ENCODE peak calls at places on chromosomes 6 and 20, in six cellular contexts. B is GM13977, K is B cell, F is NCI-H774, I is AG08396, S is GM20000. X is an unnamed sample.
A peak's percentile ranks its signal among the peaks of the same experiment; 100 is the strongest.

GRCh38 chr20:8940311-8940710 is 128.6 kb upstream of the PLCB4 start:
- DNase-seq in K (no peak), S (no peak), F (no peak), I (peak; percentile 45), B (no peak), X (no peak)

GRCh38 chr6:38113810-38114577 is 294.5 kb downstream of the ZFAND3 start:
- DNase-seq in F (no peak), I (no peak), B (no peak), S (no peak), K (no peak), X (peak; percentile 74)

GRCh38 chr6:33895296-33895695 is 91.5 kb upstream of the MLN start:
- DNase-seq in S (no peak), K (no peak), I (no peak), B (no peak), F (no peak), X (no peak)

GRCh38 chr6:35507221-35507620 is 5.5 kb downstream of the TULP1 start:
- DNase-seq in K (no peak), F (no peak), I (no peak), B (no peak), S (no peak), X (no peak)

GRCh38 chr6:134240664-134241431 is 77.1 kb downstream of the SGK1 start:
- DNase-seq in B (no peak), I (no peak), K (peak; percentile 91), S (no peak), F (no peak), X (no peak)

GRCh38 chr6:52098649-52099184 is 11.3 kb upstream of the PKHD1 start:
- DNase-seq in K (no peak), F (no peak), S (no peak), I (no peak), B (no peak), X (no peak)

GRCh38 chr6:53412751-53413150 is 64.0 kb upstream of the ELOVL5 start:
- DNase-seq in K (no peak), S (no peak), B (no peak), F (no peak), I (no peak), X (no peak)

GRCh38 chr6:17281497-17282481 is 628 bp downstream of the RBM24 start:
- DNase-seq in S (no peak), I (no peak), B (peak; percentile 13), F (no peak), K (no peak), X (peak; percentile 34)

GRCh38 chr20:8043687-8044278 is 24.2 kb upstream of the TMX4 start:
- DNase-seq in K (no peak), I (peak; percentile 35), B (peak; percentile 56), S (peak; percentile 52), F (peak; percentile 64), X (peak; percentile 86)

GRCh38 chr20:61935926-61936700 is 129.6 kb downstream of the TAF4 start:
- DNase-seq in I (no peak), S (no peak), K (no peak), F (no peak), B (no peak), X (no peak)

GRCh38 chr6:147782302-147782701 is 273.8 kb downstream of the SAMD5 start:
- DNase-seq in I (no peak), F (peak; percentile 66), K (no peak), S (no peak), B (no peak), X (no peak)

GRCh38 chr6:149334201-149334600 is 16.7 kb downstream of the TAB2 start:
- DNase-seq in K (no peak), I (no peak), B (no peak), F (no peak), S (no peak), X (no peak)

GRCh38 chr6:31691078-31691463 is 10.2 kb upstream of the LY6G5C start:
- DNase-seq in K (no peak), B (no peak), F (no peak), I (no peak), S (no peak), X (no peak)

GRCh38 chr20:13058666-13059389 is 50.1 kb downstream of the SPTLC3 start:
- DNase-seq in B (no peak), I (no peak), S (no peak), K (no peak), F (no peak), X (no peak)

GRCh38 chr6:157135691-157136090 is 187.6 kb downstream of the TMEM242 start:
- DNase-seq in I (no peak), B (no peak), K (no peak), S (no peak), F (no peak), X (no peak)

GRCh38 chr6:3805448-3806123 is 43.6 kb upstream of the FAM50B start:
- DNase-seq in F (no peak), S (no peak), K (no peak), B (no peak), I (no peak), X (no peak)

GRCh38 chr6:112701201-112701600 is 354.1 kb downstream of the RFPL4B start:
- DNase-seq in S (no peak), B (no peak), I (no peak), F (no peak), K (no peak), X (no peak)

X was measured in NCI-H1417.